ENCODE peak calls at places on chromosome 2, in seven cellular contexts. One of them, this sample, is unnamed.

GRCh38 chr2:65064728-65065552 is 8.7 kb downstream of the CEP68 start:
- DNase-seq in thoracic aorta: peak
- DNase-seq in AG09319: peak
- DNase-seq in choroid plexus epithelial cell: peak
- DNase-seq in fibroblast of mammary gland: peak
- DNase-seq in GM03348: peak
- DNase-seq in activated CD4-positive, alpha-beta T cell treated with anti-CD3 and anti-CD28 coated beads for 4 hours: peak
- DNase-seq in this sample: peak

GRCh38 chr2:32977228-32977758 is 30.5 kb downstream of the LTBP1 start:
- DNase-seq in thoracic aorta: no peak
- DNase-seq in AG09319: no peak
- DNase-seq in choroid plexus epithelial cell: peak
- DNase-seq in fibroblast of mammary gland: peak
- DNase-seq in GM03348: no peak
- DNase-seq in activated CD4-positive, alpha-beta T cell treated with anti-CD3 and anti-CD28 coated beads for 4 hours: no peak
- DNase-seq in this sample: no peak

GRCh38 chr2:74991977-74992376 is 33.5 kb downstream of the POLE4 start:
- DNase-seq in thoracic aorta: no peak
- DNase-seq in AG09319: no peak
- DNase-seq in choroid plexus epithelial cell: peak
- DNase-seq in fibroblast of mammary gland: peak
- DNase-seq in GM03348: peak
- DNase-seq in activated CD4-positive, alpha-beta T cell treated with anti-CD3 and anti-CD28 coated beads for 4 hours: no peak
- DNase-seq in this sample: peak

GRCh38 chr2:223594259-223594658 is 7.9 kb downstream of the SCG2 start:
- DNase-seq in thoracic aorta: no peak
- DNase-seq in AG09319: no peak
- DNase-seq in choroid plexus epithelial cell: no peak
- DNase-seq in fibroblast of mammary gland: peak
- DNase-seq in GM03348: no peak
- DNase-seq in activated CD4-positive, alpha-beta T cell treated with anti-CD3 and anti-CD28 coated beads for 4 hours: no peak
- DNase-seq in this sample: no peak

GRCh38 chr2:241315879-241316700 is at the start of gene SEPTIN2:
- DNase-seq in thoracic aorta: peak
- DNase-seq in AG09319: no peak
- DNase-seq in choroid plexus epithelial cell: peak
- DNase-seq in fibroblast of mammary gland: peak
- DNase-seq in GM03348: no peak
- DNase-seq in activated CD4-positive, alpha-beta T cell treated with anti-CD3 and anti-CD28 coated beads for 4 hours: peak
- DNase-seq in this sample: peak

GRCh38 chr2:48157150-48157549 is 250.9 kb upstream of the FBXO11 start:
- DNase-seq in thoracic aorta: no peak
- DNase-seq in AG09319: no peak
- DNase-seq in choroid plexus epithelial cell: no peak
- DNase-seq in fibroblast of mammary gland: no peak
- DNase-seq in GM03348: no peak
- DNase-seq in activated CD4-positive, alpha-beta T cell treated with anti-CD3 and anti-CD28 coated beads for 4 hours: no peak
- DNase-seq in this sample: no peak

GRCh38 chr2:9594361-9595063 is 36.3 kb downstream of the YWHAQ start:
- DNase-seq in thoracic aorta: peak
- DNase-seq in AG09319: peak
- DNase-seq in choroid plexus epithelial cell: peak
- DNase-seq in fibroblast of mammary gland: peak
- DNase-seq in GM03348: peak
- DNase-seq in activated CD4-positive, alpha-beta T cell treated with anti-CD3 and anti-CD28 coated beads for 4 hours: no peak
- DNase-seq in this sample: peak

GRCh38 chr2:235709124-235709813 is 215.4 kb downstream of the AGAP1 start:
- DNase-seq in thoracic aorta: no peak
- DNase-seq in AG09319: no peak
- DNase-seq in choroid plexus epithelial cell: peak
- DNase-seq in fibroblast of mammary gland: peak
- DNase-seq in GM03348: peak
- DNase-seq in activated CD4-positive, alpha-beta T cell treated with anti-CD3 and anti-CD28 coated beads for 4 hours: no peak
- DNase-seq in this sample: peak

GRCh38 chr2:188976545-188977268 is 2.5 kb downstream of the COL3A1 start:
- DNase-seq in thoracic aorta: no peak
- DNase-seq in AG09319: peak
- DNase-seq in choroid plexus epithelial cell: peak
- DNase-seq in fibroblast of mammary gland: peak
- DNase-seq in GM03348: no peak
- DNase-seq in activated CD4-positive, alpha-beta T cell treated with anti-CD3 and anti-CD28 coated beads for 4 hours: no peak
- DNase-seq in this sample: peak

GRCh38 chr2:25700221-25700660 is 26.9 kb upstream of the DTNB start:
- DNase-seq in thoracic aorta: no peak
- DNase-seq in AG09319: no peak
- DNase-seq in choroid plexus epithelial cell: peak
- DNase-seq in fibroblast of mammary gland: peak
- DNase-seq in GM03348: peak
- DNase-seq in activated CD4-positive, alpha-beta T cell treated with anti-CD3 and anti-CD28 coated beads for 4 hours: peak
- DNase-seq in this sample: peak

GRCh38 chr2:225841314-225841713 is 441.8 kb downstream of the NYAP2 start:
- DNase-seq in thoracic aorta: no peak
- DNase-seq in AG09319: peak
- DNase-seq in choroid plexus epithelial cell: peak
- DNase-seq in fibroblast of mammary gland: peak
- DNase-seq in GM03348: no peak
- DNase-seq in activated CD4-positive, alpha-beta T cell treated with anti-CD3 and anti-CD28 coated beads for 4 hours: no peak
- DNase-seq in this sample: peak